ENCODE peak calls at places on chromosomes 4 and X, in five cellular contexts. N is Kasumi-1, X is hippocampal formation, R is erythroblast, K is EL. H is an unnamed sample.
A peak's percentile ranks its signal among the peaks of the same experiment; 100 is the strongest.

GRCh38 chr4:154348657-154349056 is 142.9 kb downstream of the DCHS2 start:
- DNase-seq in N (no peak), X (no peak), R (no peak), K (no peak), H (no peak)

GRCh38 chrX:77723684-77724083 is 62.3 kb downstream of the ATRX start:
- DNase-seq in N (no peak), X (no peak), R (no peak), K (no peak), H (no peak)

GRCh38 chr4:107950746-107951540 is 19.6 kb downstream of the CYP2U1 start:
- DNase-seq in N (no peak), X (no peak), R (no peak), K (peak; percentile 14), H (no peak)

GRCh38 chrX:40845331-40845911 is 110.1 kb upstream of the MED14 start:
- DNase-seq in N (no peak), X (peak; percentile 4), R (no peak), K (peak; percentile 89), H (no peak)

GRCh38 chrX:72368796-72369195 is 63.1 kb upstream of the CITED1 start:
- DNase-seq in N (no peak), X (no peak), R (no peak), K (no peak), H (no peak)

GRCh38 chr4:112327950-112328349 is 30.8 kb downstream of the ALPK1 start:
- DNase-seq in N (peak; percentile 88), X (peak; percentile 84), R (peak; percentile 37), K (peak; percentile 54), H (no peak)

GRCh38 chrX:80550722-80551121 is 130.5 kb downstream of the TENT5D start:
- DNase-seq in N (no peak), X (no peak), R (peak; percentile 3), K (peak; percentile 0), H (no peak)

GRCh38 chrX:17692709-17693346 is 44.5 kb upstream of the SCML1 start:
- DNase-seq in N (no peak), X (no peak), R (no peak), K (peak; percentile 75), H (no peak)

GRCh38 chr4:70365479-70365878 is 4.9 kb downstream of the SMR3A start:
- DNase-seq in N (no peak), X (no peak), R (no peak), K (peak; percentile 1), H (no peak)

GRCh38 chr4:87219648-87220093 is 747 bp downstream of the KLHL8 start:
- DNase-seq in N (peak; percentile 51), X (peak; percentile 41), R (peak; percentile 75), K (peak; percentile 46), H (peak; percentile 30)

GRCh38 chr4:93384211-93384610 is 444.3 kb upstream of the ATOH1 start:
- DNase-seq in N (no peak), X (no peak), R (no peak), K (no peak), H (no peak)

GRCh38 chr4:172898715-172899114 is 269.9 kb upstream of the GALNT7 start:
- DNase-seq in N (no peak), X (no peak), R (no peak), K (no peak), H (no peak)

GRCh38 chr4:190017357-190018200 is 9.5 kb downstream of the FRG2 start:
- DNase-seq in N (no peak), X (no peak), R (no peak), K (peak; percentile 0), H (no peak)

GRCh38 chrX:69060631-69061408 is 104.4 kb downstream of the PJA1 start:
- DNase-seq in N (no peak), X (no peak), R (no peak), K (peak; percentile 12), H (no peak)

GRCh38 chrX:93422693-93423092 is 250.7 kb downstream of the NAP1L3 start:
- DNase-seq in N (peak; percentile 31), X (no peak), R (peak; percentile 0), K (no peak), H (no peak)

GRCh38 chrX:413322-414201 is 26.9 kb upstream of the PPP2R3B start:
- DNase-seq in N (no peak), X (no peak), R (no peak), K (peak; percentile 58), H (no peak)

GRCh38 chr4:94551616-94552564 is 100.1 kb downstream of the PDLIM5 start:
- DNase-seq in N (no peak), X (no peak), R (no peak), K (peak; percentile 27), H (no peak)

GRCh38 chr4:146330392-146330791 is 116.1 kb downstream of the REELD1 start:
- DNase-seq in N (no peak), X (no peak), R (no peak), K (peak; percentile 52), H (no peak)

H was measured in substantia nigra.